ENCODE peak calls at places on chromosomes 2 and 18, in five cellular contexts. One of them, this sample, is unnamed.

GRCh38 chr2:106975641-106976040 is 89.7 kb upstream of the ST6GAL2 start:
- DNase-seq in H9: no peak
- DNase-seq in cardiac fibroblast: no peak
- DNase-seq in lower leg skin: no peak
- DNase-seq in B cell: no peak
- DNase-seq in this sample: no peak

GRCh38 chr18:62066121-62066818 is 120.6 kb downstream of the PIGN start:
- DNase-seq in B cell: no peak
- DNase-seq in lower leg skin: no peak
- DNase-seq in cardiac fibroblast: no peak
- DNase-seq in H9: no peak
- DNase-seq in this sample: no peak

GRCh38 chr2:166375205-166375735 is 474 bp downstream of the SCN9A start:
- DNase-seq in B cell: no peak
- DNase-seq in H9: no peak
- DNase-seq in cardiac fibroblast: peak
- DNase-seq in lower leg skin: no peak
- DNase-seq in this sample: peak

GRCh38 chr18:7877609-7878008 is 310.5 kb downstream of the PTPRM start:
- DNase-seq in cardiac fibroblast: no peak
- DNase-seq in lower leg skin: no peak
- DNase-seq in H9: no peak
- DNase-seq in B cell: no peak
- DNase-seq in this sample: no peak

GRCh38 chr2:173414823-173415322 is 60.2 kb downstream of the CDCA7 start:
- DNase-seq in cardiac fibroblast: peak
- DNase-seq in lower leg skin: no peak
- DNase-seq in H9: no peak
- DNase-seq in B cell: no peak
- DNase-seq in this sample: no peak

GRCh38 chr18:79953921-79954651 is 2.6 kb upstream of the SLC66A2 start:
- DNase-seq in B cell: peak
- DNase-seq in H9: no peak
- DNase-seq in lower leg skin: no peak
- DNase-seq in cardiac fibroblast: no peak
- DNase-seq in this sample: peak

GRCh38 chr18:43405097-43405496 is 127.8 kb upstream of the SYT4 start:
- DNase-seq in B cell: no peak
- DNase-seq in lower leg skin: no peak
- DNase-seq in cardiac fibroblast: peak
- DNase-seq in H9: no peak
- DNase-seq in this sample: peak

GRCh38 chr18:75223687-75224347 is 13.2 kb downstream of the TSHZ1 start:
- DNase-seq in lower leg skin: no peak
- DNase-seq in cardiac fibroblast: no peak
- DNase-seq in H9: no peak
- DNase-seq in B cell: no peak
- DNase-seq in this sample: peak

GRCh38 chr18:46416706-46417638 is 240.0 kb downstream of the LOXHD1 start:
- DNase-seq in lower leg skin: no peak
- DNase-seq in H9: peak
- DNase-seq in B cell: no peak
- DNase-seq in cardiac fibroblast: no peak
- DNase-seq in this sample: peak

GRCh38 chr2:237968048-237968862 is 1.4 kb downstream of the UBE2F start:
- DNase-seq in cardiac fibroblast: peak
- DNase-seq in H9: peak
- DNase-seq in B cell: peak
- DNase-seq in lower leg skin: peak
- DNase-seq in this sample: peak

GRCh38 chr2:979286-979928 is 28.8 kb downstream of the SNTG2 start:
- DNase-seq in B cell: no peak
- DNase-seq in lower leg skin: no peak
- DNase-seq in cardiac fibroblast: no peak
- DNase-seq in H9: no peak
- DNase-seq in this sample: no peak

GRCh38 chr18:26747131-26747475 is 118.4 kb downstream of the AQP4 start:
- DNase-seq in lower leg skin: no peak
- DNase-seq in cardiac fibroblast: peak
- DNase-seq in B cell: no peak
- DNase-seq in H9: no peak
- DNase-seq in this sample: no peak

GRCh38 chr18:70490008-70490933 is 201.4 kb downstream of the SOCS6 start:
- DNase-seq in cardiac fibroblast: peak
- DNase-seq in lower leg skin: peak
- DNase-seq in H9: no peak
- DNase-seq in B cell: no peak
- DNase-seq in this sample: peak

GRCh38 chr2:177324797-177325196 is 60.3 kb upstream of the NFE2L2 start:
- DNase-seq in lower leg skin: no peak
- DNase-seq in cardiac fibroblast: no peak
- DNase-seq in B cell: no peak
- DNase-seq in H9: no peak
- DNase-seq in this sample: peak

GRCh38 chr2:177326591-177326990 is 62.1 kb upstream of the NFE2L2 start:
- DNase-seq in cardiac fibroblast: no peak
- DNase-seq in lower leg skin: no peak
- DNase-seq in B cell: no peak
- DNase-seq in H9: no peak
- DNase-seq in this sample: no peak

GRCh38 chr2:177325554-177325953 is 61.0 kb upstream of the NFE2L2 start:
- DNase-seq in lower leg skin: no peak
- DNase-seq in cardiac fibroblast: no peak
- DNase-seq in H9: no peak
- DNase-seq in B cell: no peak
- DNase-seq in this sample: no peak

GRCh38 chr2:177326005-177326404 is 61.5 kb upstream of the NFE2L2 start:
- DNase-seq in H9: no peak
- DNase-seq in lower leg skin: no peak
- DNase-seq in B cell: no peak
- DNase-seq in cardiac fibroblast: no peak
- DNase-seq in this sample: no peak

GRCh38 chr2:177322801-177323261 is 58.3 kb upstream of the NFE2L2 start:
- DNase-seq in lower leg skin: peak
- DNase-seq in H9: no peak
- DNase-seq in cardiac fibroblast: no peak
- DNase-seq in B cell: no peak
- DNase-seq in this sample: no peak
- TF ChIP-seq CTCF in lower leg skin: no peak
- TF ChIP-seq CTCF in H9: no peak
- TF ChIP-seq CTCF in cardiac fibroblast: no peak
- TF ChIP-seq CTCF in B cell: no peak
- TF ChIP-seq CTCF in this sample: no peak

DNA sequence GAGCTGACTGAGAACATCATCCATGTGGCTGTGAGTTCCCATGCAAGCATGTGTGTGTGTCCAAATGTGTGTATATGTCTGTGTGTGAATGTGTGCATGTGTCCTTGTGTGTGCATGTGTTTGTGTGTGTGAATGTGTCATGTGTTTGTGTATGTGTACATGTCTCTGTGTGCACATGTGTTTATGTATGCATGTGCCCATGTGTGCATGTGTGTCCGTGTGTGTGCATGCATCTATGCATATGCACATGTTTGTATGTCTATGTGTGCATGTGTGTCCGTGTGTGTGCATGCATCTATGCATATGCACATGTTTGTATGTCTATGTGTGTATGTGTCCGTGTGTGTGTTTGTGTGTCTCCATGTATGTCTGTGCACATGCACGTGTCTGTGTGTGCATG is 99.7 kb downstream of the LBH start:
- DNase-seq in H9: no peak
- DNase-seq in lower leg skin: no peak
- DNase-seq in cardiac fibroblast: no peak
- DNase-seq in B cell: no peak
- DNase-seq in this sample: no peak
- TF ChIP-seq CTCF in H9: no peak
- TF ChIP-seq CTCF in lower leg skin: no peak
- TF ChIP-seq CTCF in cardiac fibroblast: no peak
- TF ChIP-seq CTCF in B cell: no peak
- TF ChIP-seq CTCF in this sample: no peak

DNA sequence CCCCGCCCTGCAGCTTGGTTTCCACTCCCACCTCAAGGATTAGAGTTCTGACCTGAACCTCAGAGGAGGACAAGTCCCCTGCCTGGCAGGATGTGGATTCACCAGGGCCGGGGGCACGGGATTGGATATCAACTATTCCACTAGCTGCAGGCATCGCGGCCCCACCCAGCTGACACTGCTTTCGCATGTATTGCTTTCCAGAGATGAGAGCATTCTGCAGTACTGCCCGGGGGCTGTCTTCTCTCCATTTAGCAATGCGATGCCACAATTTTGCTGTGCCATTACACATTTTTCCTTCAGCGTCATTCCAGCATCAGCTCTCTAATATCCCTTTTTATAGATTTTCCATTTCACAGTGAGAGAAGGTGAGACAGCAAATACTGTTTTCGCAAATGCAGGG is 42.0 kb downstream of the CTIF start:
- DNase-seq in lower leg skin: no peak
- DNase-seq in H9: peak
- DNase-seq in cardiac fibroblast: no peak
- DNase-seq in B cell: no peak
- DNase-seq in this sample: no peak
- TF ChIP-seq CTCF in lower leg skin: no peak
- TF ChIP-seq CTCF in H9: no peak
- TF ChIP-seq CTCF in cardiac fibroblast: no peak
- TF ChIP-seq CTCF in B cell: no peak
- TF ChIP-seq CTCF in this sample: no peak

GRCh38 chr2:64784168-64785061 is 130.7 kb upstream of the SERTAD2 start:
- DNase-seq in H9: no peak
- DNase-seq in cardiac fibroblast: no peak
- DNase-seq in B cell: no peak
- DNase-seq in lower leg skin: no peak
- DNase-seq in this sample: no peak
- TF ChIP-seq CTCF in H9: no peak
- TF ChIP-seq CTCF in cardiac fibroblast: no peak
- TF ChIP-seq CTCF in B cell: no peak
- TF ChIP-seq CTCF in lower leg skin: no peak
- TF ChIP-seq CTCF in this sample: no peak

GRCh38 chr2:135255208-135255607 is 203.1 kb downstream of the RAB3GAP1 start:
- DNase-seq in cardiac fibroblast: no peak
- DNase-seq in lower leg skin: no peak
- DNase-seq in B cell: no peak
- DNase-seq in H9: no peak
- DNase-seq in this sample: peak

GRCh38 chr2:135259116-135259515 is 207.0 kb downstream of the RAB3GAP1 start:
- DNase-seq in H9: no peak
- DNase-seq in B cell: no peak
- DNase-seq in lower leg skin: no peak
- DNase-seq in cardiac fibroblast: no peak
- DNase-seq in this sample: no peak

GRCh38 chr2:135258193-135258592 is 206.1 kb downstream of the RAB3GAP1 start:
- DNase-seq in H9: no peak
- DNase-seq in cardiac fibroblast: peak
- DNase-seq in lower leg skin: no peak
- DNase-seq in B cell: no peak
- DNase-seq in this sample: peak

GRCh38 chr2:135257383-135258090 is 205.4 kb downstream of the RAB3GAP1 start:
- DNase-seq in H9: no peak
- DNase-seq in cardiac fibroblast: peak
- DNase-seq in B cell: no peak
- DNase-seq in lower leg skin: no peak
- DNase-seq in this sample: no peak

DNA sequence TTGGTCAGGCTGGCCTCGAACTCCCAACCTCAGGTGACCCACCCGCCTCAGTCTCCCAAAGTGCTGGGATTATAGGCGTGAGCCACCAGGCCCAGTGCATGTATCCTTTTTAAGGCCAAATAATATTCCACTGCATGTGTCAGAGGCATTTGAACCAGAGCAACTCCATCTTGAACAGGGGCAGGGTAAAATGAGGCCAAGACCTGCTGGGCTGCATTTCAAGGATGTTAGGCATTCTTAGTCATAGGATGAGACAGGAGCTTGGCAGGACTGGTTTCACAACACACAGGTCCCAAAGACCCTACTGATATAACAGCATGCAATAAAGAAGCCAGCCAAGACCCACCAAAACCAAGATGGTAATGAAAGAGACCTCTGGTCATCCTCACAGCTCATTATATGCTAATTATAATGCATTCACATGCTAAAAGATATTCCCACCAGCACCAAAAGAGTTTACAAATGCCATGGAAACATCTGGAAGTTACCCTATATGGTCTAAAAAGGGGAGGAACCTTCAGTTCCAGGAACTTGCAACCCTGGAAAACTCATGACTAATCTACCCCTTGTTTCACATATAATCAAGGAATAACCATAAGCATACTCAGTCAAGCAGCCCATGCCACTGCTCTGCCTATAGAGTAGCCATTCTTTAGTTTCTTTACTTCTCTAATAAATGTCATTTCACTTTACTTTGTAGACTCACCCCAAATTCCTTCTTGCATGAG is 204.6 kb downstream of the RAB3GAP1 start:
- DNase-seq in B cell: no peak
- DNase-seq in lower leg skin: no peak
- DNase-seq in H9: no peak
- DNase-seq in cardiac fibroblast: peak
- DNase-seq in this sample: no peak
- TF ChIP-seq CTCF in B cell: no peak
- TF ChIP-seq CTCF in lower leg skin: no peak
- TF ChIP-seq CTCF in H9: no peak
- TF ChIP-seq CTCF in cardiac fibroblast: no peak
- TF ChIP-seq CTCF in this sample: no peak

DNA sequence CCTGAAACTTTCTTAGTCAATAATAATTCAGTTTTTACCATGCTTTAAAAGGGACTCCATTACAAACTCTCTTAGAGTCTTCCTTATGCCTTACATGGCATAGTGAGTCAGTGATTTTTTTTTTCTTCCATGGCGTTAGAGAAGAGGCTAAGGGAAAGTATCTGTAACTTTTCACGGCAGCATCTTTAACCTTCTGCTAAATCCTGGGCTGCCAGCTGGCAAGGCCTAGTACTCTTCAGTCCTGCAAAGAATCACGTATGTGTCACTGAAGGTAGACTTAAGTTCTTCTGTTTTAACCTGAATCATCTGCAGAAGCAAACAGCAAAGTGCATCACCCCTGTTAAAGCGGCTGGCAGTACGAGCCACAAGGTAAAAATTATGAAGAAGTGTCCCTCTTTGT is 286.3 kb upstream of the FN1 start:
- DNase-seq in H9: no peak
- DNase-seq in lower leg skin: no peak
- DNase-seq in B cell: no peak
- DNase-seq in cardiac fibroblast: peak
- DNase-seq in this sample: no peak
- TF ChIP-seq CTCF in H9: no peak
- TF ChIP-seq CTCF in lower leg skin: no peak
- TF ChIP-seq CTCF in B cell: no peak
- TF ChIP-seq CTCF in cardiac fibroblast: no peak
- TF ChIP-seq CTCF in this sample: no peak